ENCODE peak calls at places on chromosomes 13 and 19, in eight cellular contexts. P is CD4-positive, alpha-beta T cell; A is sigmoid colon; V is cardiac muscle cell; J is AG10803; O is retinal pigment epithelial cell; S is MCF 10A; E is adrenal gland. R is an unnamed sample.

GRCh38 chr13:67932991-67933390 is 702.9 kb upstream of the PCDH9 start:
- DNase-seq in P (no peak), A (no peak), V (no peak), J (no peak), O (no peak), S (no peak), E (no peak), R (no peak)

GRCh38 chr19:54882758-54883157 is 8.7 kb downstream of the FCAR start:
- DNase-seq in P (no peak), A (no peak), V (no peak), J (no peak), O (no peak), S (no peak), E (no peak), R (no peak)

GRCh38 chr19:54489341-54489740 is 13.3 kb upstream of the LAIR2 start:
- DNase-seq in P (no peak), A (no peak), V (no peak), J (no peak), O (no peak), S (no peak), E (no peak), R (no peak)

GRCh38 chr13:112141643-112142400 is 74.9 kb downstream of the SOX1 start:
- DNase-seq in P (no peak), A (no peak), V (no peak), J (no peak), O (no peak), S (no peak), E (no peak), R (no peak)

GRCh38 chr19:48513289-48514122 is 1.9 kb upstream of the LMTK3 start:
- DNase-seq in P (peak; percentile 77), A (peak; percentile 75), V (peak; percentile 86), J (peak; percentile 53), O (no peak), S (peak; percentile 78), E (peak; percentile 61), R (peak; percentile 84)

GRCh38 chr13:28438067-28438466 is 56.9 kb downstream of the FLT1 start:
- DNase-seq in P (no peak), A (no peak), V (no peak), J (no peak), O (no peak), S (no peak), E (no peak), R (no peak)

GRCh38 chr19:10677796-10678195 is 23.4 kb upstream of the QTRT1 start:
- DNase-seq in P (no peak), A (no peak), V (no peak), J (no peak), O (no peak), S (no peak), E (no peak), R (no peak)

GRCh38 chr13:62432906-62433305 is 1017.3 kb upstream of the PCDH20 start:
- DNase-seq in P (no peak), A (no peak), V (no peak), J (no peak), O (no peak), S (no peak), E (no peak), R (no peak)

GRCh38 chr13:101730420-101731000 is 278.0 kb downstream of the ITGBL1 start:
- DNase-seq in P (no peak), A (no peak), V (no peak), J (no peak), O (no peak), S (no peak), E (no peak), R (no peak)

GRCh38 chr13:41563501-41564001 is 106.2 kb downstream of the RGCC start:
- DNase-seq in P (no peak), A (no peak), V (no peak), J (peak; percentile 81), O (no peak), S (no peak), E (no peak), R (no peak)

GRCh38 chr19:37654525-37654832 is 786 bp downstream of the ZFP30 start:
- DNase-seq in P (no peak), A (no peak), V (peak; percentile 62), J (peak; percentile 21), O (peak; percentile 9), S (peak; percentile 41), E (no peak), R (no peak)

GRCh38 chr19:6060600-6061391 is 49.5 kb downstream of the RFX2 start:
- DNase-seq in P (peak; percentile 45), A (no peak), V (no peak), J (peak; percentile 88), O (peak; percentile 90), S (peak; percentile 74), E (peak; percentile 56), R (peak; percentile 44)

GRCh38 chr13:77219401-77219800 is 107.5 kb downstream of the MYCBP2 start:
- DNase-seq in P (no peak), A (no peak), V (no peak), J (no peak), O (no peak), S (no peak), E (no peak), R (no peak)

GRCh38 chr13:86838411-86839120 is 832.6 kb upstream of the SLITRK5 start:
- DNase-seq in P (no peak), A (no peak), V (no peak), J (no peak), O (no peak), S (no peak), E (no peak), R (no peak)

GRCh38 chr19:17205237-17206140 is 9.7 kb upstream of the USE1 start:
- DNase-seq in P (peak; percentile 68), A (peak; percentile 78), V (peak; percentile 72), J (peak; percentile 41), O (no peak), S (peak; percentile 71), E (peak; percentile 84), R (peak; percentile 77)

GRCh38 chr19:58093071-58093470 is 5.0 kb downstream of the ZSCAN18 start:
- DNase-seq in P (no peak), A (no peak), V (no peak), J (no peak), O (no peak), S (no peak), E (no peak), R (no peak)

GRCh38 chr13:96020155-96020575 is 33.0 kb downstream of the UGGT2 start:
- DNase-seq in P (no peak), A (no peak), V (peak; percentile 74), J (peak; percentile 71), O (peak; percentile 73), S (peak; percentile 70), E (peak; percentile 58), R (peak; percentile 80)

DNA sequence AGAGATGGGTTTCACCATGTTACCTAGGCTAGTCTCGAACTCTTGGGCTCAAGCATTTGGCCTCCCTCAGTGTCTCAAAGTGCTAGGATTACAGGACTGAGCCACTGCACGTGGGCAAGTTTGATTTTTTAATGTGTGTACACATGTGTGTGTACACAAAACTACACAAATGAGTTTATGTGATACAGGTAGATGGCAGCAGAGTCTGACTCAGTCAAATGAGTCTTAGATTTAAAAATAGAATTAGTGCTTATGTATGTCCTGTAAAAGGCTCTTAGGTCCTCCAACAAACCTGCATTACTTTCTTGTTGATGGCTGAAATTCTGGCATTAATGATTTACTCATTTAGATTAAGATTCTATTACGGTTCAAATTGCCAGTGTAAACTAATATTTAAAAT is 293.7 kb downstream of the PCDH17 start:
- DNase-seq in P (no peak), A (no peak), V (peak; percentile 21), J (no peak), O (no peak), S (peak; percentile 20), E (no peak), R (peak; percentile 31)
- TF ChIP-seq CTCF in P (no peak), A (no peak), V (no peak), J (no peak), O (peak; percentile 21), S (peak; percentile 8), E (no peak), R (peak; percentile 48)

GRCh38 chr13:23428183-23428528 is 5.3 kb downstream of the SACS start:
- DNase-seq in P (no peak), A (no peak), V (no peak), J (no peak), O (no peak), S (no peak), E (no peak), R (no peak)

GRCh38 chr13:23433171-23434153 is at the start of gene SACS:
- DNase-seq in P (no peak), A (peak; percentile 67), V (peak; percentile 76), J (peak; percentile 55), O (no peak), S (no peak), E (peak; percentile 17), R (peak; percentile 45)

GRCh38 chr13:23430664-23431063 is 2.8 kb downstream of the SACS start:
- DNase-seq in P (no peak), A (no peak), V (no peak), J (no peak), O (no peak), S (no peak), E (no peak), R (no peak)

GRCh38 chr13:23432589-23432988 is 913 bp downstream of the SACS start:
- DNase-seq in P (no peak), A (no peak), V (no peak), J (no peak), O (no peak), S (no peak), E (no peak), R (no peak)

DNA sequence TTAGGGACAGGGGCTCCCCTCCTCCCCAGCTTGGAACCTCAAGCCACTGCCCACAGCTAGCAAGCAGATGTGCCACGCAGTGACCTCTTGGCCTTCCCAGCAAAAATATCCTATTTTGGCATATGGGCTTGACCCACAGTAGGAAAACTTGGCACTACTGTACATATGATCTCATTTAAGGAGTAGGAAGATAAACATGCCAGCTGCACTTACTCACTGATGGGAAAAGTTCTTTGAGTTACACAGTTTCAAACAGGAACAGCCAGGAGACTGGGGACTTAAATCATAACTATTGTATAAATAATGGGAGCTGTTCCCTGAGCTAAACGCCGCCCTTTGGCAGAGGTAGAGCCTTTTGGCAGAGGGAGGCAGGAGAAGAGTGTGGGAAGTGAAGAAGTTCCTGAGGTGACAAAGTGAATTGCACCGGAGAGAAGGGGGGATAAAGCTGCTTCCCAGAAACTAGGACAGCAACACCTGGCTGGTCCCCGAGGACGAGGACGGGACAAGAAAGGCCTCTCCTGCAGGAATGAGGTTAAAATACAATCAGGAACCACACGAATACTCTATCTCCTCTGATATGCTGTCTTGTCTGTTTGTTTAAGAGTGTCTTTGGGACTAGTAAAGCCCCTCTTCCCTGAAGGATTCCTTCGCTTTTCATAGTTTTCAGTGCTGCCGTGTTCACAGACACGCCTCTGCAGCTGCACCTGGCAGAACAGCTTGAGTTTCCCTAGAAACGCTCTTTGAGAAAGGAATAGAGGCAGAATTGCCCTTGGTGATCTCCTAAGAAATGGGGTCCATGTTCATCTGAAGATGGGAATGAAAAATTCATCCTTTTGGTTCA is 5.9 kb downstream of the SACS start:
- DNase-seq in P (no peak), A (peak; percentile 93), V (no peak), J (peak; percentile 91), O (no peak), S (peak; percentile 83), E (peak; percentile 25), R (peak; percentile 35)
- TF ChIP-seq CTCF in P (no peak), A (no peak), V (no peak), J (no peak), O (no peak), S (no peak), E (no peak), R (no peak)

GRCh38 chr19:15631817-15632216 is 8.9 kb upstream of the CYP4F3 start:
- DNase-seq in P (no peak), A (no peak), V (no peak), J (no peak), O (no peak), S (peak; percentile 44), E (peak; percentile 22), R (no peak)
- TF ChIP-seq CTCF in P (peak; percentile 42), A (no peak), V (peak; percentile 42), J (peak; percentile 33), O (peak; percentile 30), S (peak; percentile 63), E (peak; percentile 12), R (no peak)

GRCh38 chr19:21912654-21913053 is 76.7 kb upstream of the ZNF43 start:
- DNase-seq in P (no peak), A (no peak), V (no peak), J (no peak), O (no peak), S (no peak), E (no peak), R (no peak)
- TF ChIP-seq CTCF in P (no peak), A (no peak), V (no peak), J (no peak), O (no peak), S (no peak), E (no peak), R (no peak)

R was measured in hepatocyte.